ENCODE peak calls at places on chromosomes 2 and 18, in five cellular contexts. One of them, this sample, is unnamed.

GRCh38 chr2:10389596-10389995 is 58.5 kb downstream of the ODC1 start:
- DNase-seq in cardiac muscle cell: no peak
- DNase-seq in Peyer's patch: no peak
- DNase-seq in HCT116: no peak
- DNase-seq in fibroblast of mammary gland: peak; percentile 29
- DNase-seq in this sample: no peak

GRCh38 chr18:32333781-32334180 is 136.9 kb downstream of the GAREM1 start:
- DNase-seq in HCT116: no peak
- DNase-seq in cardiac muscle cell: no peak
- DNase-seq in Peyer's patch: no peak
- DNase-seq in fibroblast of mammary gland: peak; percentile 30
- DNase-seq in this sample: no peak

GRCh38 chr2:104164721-104165252 is 689.1 kb upstream of the POU3F3 start:
- DNase-seq in cardiac muscle cell: no peak
- DNase-seq in Peyer's patch: no peak
- DNase-seq in fibroblast of mammary gland: no peak
- DNase-seq in HCT116: no peak
- DNase-seq in this sample: no peak

GRCh38 chr2:228709788-228710371 is 528.4 kb upstream of the SPHKAP start:
- DNase-seq in cardiac muscle cell: no peak
- DNase-seq in HCT116: no peak
- DNase-seq in fibroblast of mammary gland: no peak
- DNase-seq in Peyer's patch: no peak
- DNase-seq in this sample: no peak

GRCh38 chr18:77207540-77207939 is 42.1 kb upstream of the GALR1 start:
- DNase-seq in fibroblast of mammary gland: peak; percentile 90
- DNase-seq in Peyer's patch: peak; percentile 64
- DNase-seq in HCT116: peak; percentile 51
- DNase-seq in cardiac muscle cell: peak; percentile 87
- DNase-seq in this sample: peak; percentile 56

GRCh38 chr2:192534076-192534475 is 339.3 kb upstream of the TMEFF2 start:
- DNase-seq in cardiac muscle cell: no peak
- DNase-seq in HCT116: no peak
- DNase-seq in fibroblast of mammary gland: no peak
- DNase-seq in Peyer's patch: no peak
- DNase-seq in this sample: no peak

GRCh38 chr2:233604826-233605225 is 12.6 kb upstream of the UGT1A8 start:
- DNase-seq in Peyer's patch: no peak
- DNase-seq in HCT116: no peak
- DNase-seq in fibroblast of mammary gland: no peak
- DNase-seq in cardiac muscle cell: no peak
- DNase-seq in this sample: no peak

GRCh38 chr2:39380525-39381150 is 56.4 kb downstream of the MAP4K3 start:
- DNase-seq in cardiac muscle cell: peak; percentile 23
- DNase-seq in Peyer's patch: no peak
- DNase-seq in HCT116: no peak
- DNase-seq in fibroblast of mammary gland: peak; percentile 32
- DNase-seq in this sample: no peak

GRCh38 chr2:75100691-75101236 is 98.6 kb downstream of the TACR1 start:
- DNase-seq in HCT116: no peak
- DNase-seq in cardiac muscle cell: no peak
- DNase-seq in Peyer's patch: no peak
- DNase-seq in fibroblast of mammary gland: peak; percentile 11
- DNase-seq in this sample: no peak

GRCh38 chr2:120858361-120858760 is 122.7 kb downstream of the GLI2 start:
- DNase-seq in cardiac muscle cell: no peak
- DNase-seq in fibroblast of mammary gland: no peak
- DNase-seq in Peyer's patch: no peak
- DNase-seq in HCT116: no peak
- DNase-seq in this sample: no peak

GRCh38 chr2:10101491-10101890 is 21.0 kb upstream of the RRM2 start:
- DNase-seq in HCT116: no peak
- DNase-seq in fibroblast of mammary gland: no peak
- DNase-seq in Peyer's patch: no peak
- DNase-seq in cardiac muscle cell: no peak
- DNase-seq in this sample: no peak

GRCh38 chr2:8454797-8455196 is 227.1 kb upstream of the ID2 start:
- DNase-seq in HCT116: no peak
- DNase-seq in fibroblast of mammary gland: no peak
- DNase-seq in cardiac muscle cell: no peak
- DNase-seq in Peyer's patch: no peak
- DNase-seq in this sample: no peak

GRCh38 chr2:8148260-8148880 is 533.5 kb upstream of the ID2 start:
- DNase-seq in Peyer's patch: no peak
- DNase-seq in fibroblast of mammary gland: peak; percentile 91
- DNase-seq in cardiac muscle cell: peak; percentile 77
- DNase-seq in HCT116: peak; percentile 6
- DNase-seq in this sample: peak; percentile 61

GRCh38 chr2:39099820-39100728 is 20.8 kb downstream of the SOS1 start:
- DNase-seq in fibroblast of mammary gland: peak; percentile 22
- DNase-seq in cardiac muscle cell: peak; percentile 18
- DNase-seq in Peyer's patch: no peak
- DNase-seq in HCT116: no peak
- DNase-seq in this sample: no peak

GRCh38 chr2:127811397-127811860 is 458 bp upstream of the WDR33 start:
- DNase-seq in cardiac muscle cell: peak; percentile 9
- DNase-seq in Peyer's patch: no peak
- DNase-seq in HCT116: no peak
- DNase-seq in fibroblast of mammary gland: peak; percentile 7
- DNase-seq in this sample: no peak

GRCh38 chr2:188659656-188660406 is 314.3 kb upstream of the COL3A1 start:
- DNase-seq in Peyer's patch: no peak
- DNase-seq in cardiac muscle cell: peak; percentile 66
- DNase-seq in HCT116: peak; percentile 7
- DNase-seq in fibroblast of mammary gland: peak; percentile 74
- DNase-seq in this sample: no peak

GRCh38 chr2:40256649-40257048 is 195.2 kb downstream of the SLC8A1 start:
- DNase-seq in HCT116: no peak
- DNase-seq in cardiac muscle cell: peak; percentile 20
- DNase-seq in fibroblast of mammary gland: no peak
- DNase-seq in Peyer's patch: no peak
- DNase-seq in this sample: no peak

GRCh38 chr2:101113441-101114267 is 37.5 kb downstream of the TBC1D8 start:
- DNase-seq in Peyer's patch: no peak
- DNase-seq in HCT116: peak; percentile 51
- DNase-seq in fibroblast of mammary gland: peak; percentile 99
- DNase-seq in cardiac muscle cell: peak; percentile 83
- DNase-seq in this sample: peak; percentile 45

GRCh38 chr18:55419939-55420664 is 167.9 kb downstream of the TCF4 start:
- DNase-seq in fibroblast of mammary gland: no peak
- DNase-seq in HCT116: no peak
- DNase-seq in cardiac muscle cell: no peak
- DNase-seq in Peyer's patch: no peak
- DNase-seq in this sample: no peak

GRCh38 chr18:43392168-43392567 is 114.9 kb upstream of the SYT4 start:
- DNase-seq in cardiac muscle cell: no peak
- DNase-seq in fibroblast of mammary gland: no peak
- DNase-seq in HCT116: no peak
- DNase-seq in Peyer's patch: no peak
- DNase-seq in this sample: no peak

GRCh38 chr18:40431071-40431998 is 1523.7 kb upstream of the PIK3C3 start:
- DNase-seq in Peyer's patch: no peak
- DNase-seq in cardiac muscle cell: no peak
- DNase-seq in fibroblast of mammary gland: no peak
- DNase-seq in HCT116: no peak
- DNase-seq in this sample: no peak

GRCh38 chr2:27966466-27966865 is 75.9 kb downstream of the BABAM2 start:
- DNase-seq in cardiac muscle cell: peak; percentile 81
- DNase-seq in HCT116: no peak
- DNase-seq in Peyer's patch: no peak
- DNase-seq in fibroblast of mammary gland: peak; percentile 91
- DNase-seq in this sample: no peak

GRCh38 chr2:173752152-173752551 is 213.0 kb downstream of the SP3 start:
- DNase-seq in cardiac muscle cell: peak; percentile 34
- DNase-seq in fibroblast of mammary gland: peak; percentile 20
- DNase-seq in Peyer's patch: no peak
- DNase-seq in HCT116: peak; percentile 13
- DNase-seq in this sample: no peak
- TF ChIP-seq CTCF in cardiac muscle cell: peak; percentile 44
- TF ChIP-seq CTCF in fibroblast of mammary gland: peak; percentile 43
- TF ChIP-seq CTCF in Peyer's patch: no peak
- TF ChIP-seq CTCF in HCT116: peak; percentile 56
- TF ChIP-seq CTCF in this sample: peak; percentile 53

DNA sequence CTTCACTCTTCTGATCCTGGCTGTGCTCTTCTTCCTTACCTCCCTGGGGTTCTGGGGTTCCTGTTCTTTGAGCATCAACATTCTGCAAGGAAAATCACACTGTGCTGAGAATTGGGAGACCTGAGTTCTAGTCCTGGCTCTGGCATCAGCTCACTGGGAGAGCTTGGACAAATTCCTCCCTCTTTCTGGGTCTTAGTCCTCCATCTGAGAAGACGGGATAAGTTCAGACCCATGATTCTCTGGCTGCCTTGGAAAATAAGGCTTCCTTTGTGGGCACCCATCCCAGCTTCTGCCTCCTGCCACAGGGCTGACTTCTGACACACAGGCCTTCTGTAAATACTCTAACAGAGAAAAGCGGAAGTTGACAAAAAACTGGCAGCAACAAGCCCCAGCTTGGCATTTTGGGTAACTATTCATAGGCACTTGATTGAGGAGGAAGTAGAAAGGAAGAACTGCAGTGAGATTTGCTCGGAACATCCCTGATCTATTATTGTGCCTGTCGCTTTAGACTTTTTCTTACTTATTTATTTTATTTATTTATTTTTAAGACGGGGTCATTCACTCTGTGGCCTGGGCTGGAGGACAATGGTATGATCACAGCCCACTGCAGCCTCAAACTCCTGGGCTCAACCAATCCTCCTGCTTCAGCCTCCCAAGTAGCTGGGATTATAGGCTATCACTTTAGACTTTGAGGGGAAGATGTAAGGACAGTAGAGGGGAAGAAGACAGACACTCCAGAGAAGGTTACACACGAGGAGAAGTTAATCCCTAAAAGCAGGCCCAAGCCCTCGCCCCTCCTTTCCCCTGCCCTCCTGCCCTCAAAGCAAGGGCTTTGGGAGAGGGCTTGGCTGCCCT is 7.9 kb downstream of the PCBP1 start:
- DNase-seq in fibroblast of mammary gland: peak; percentile 50
- DNase-seq in Peyer's patch: peak; percentile 73
- DNase-seq in cardiac muscle cell: peak; percentile 64
- DNase-seq in HCT116: no peak
- DNase-seq in this sample: no peak
- H3K4me3 ChIP-seq in fibroblast of mammary gland: no peak overlapping the region
- H3K4me3 ChIP-seq in Peyer's patch: no peak overlapping the region
- H3K4me3 ChIP-seq in cardiac muscle cell: no peak overlapping the region
- H3K4me3 ChIP-seq in HCT116: no peak overlapping the region
- H3K4me3 ChIP-seq in this sample: no peak overlapping the region

GRCh38 chr2:78427170-78427569 is 598.3 kb upstream of the REG3G start:
- DNase-seq in HCT116: no peak
- DNase-seq in cardiac muscle cell: no peak
- DNase-seq in fibroblast of mammary gland: no peak
- DNase-seq in Peyer's patch: no peak
- DNase-seq in this sample: no peak

DNA sequence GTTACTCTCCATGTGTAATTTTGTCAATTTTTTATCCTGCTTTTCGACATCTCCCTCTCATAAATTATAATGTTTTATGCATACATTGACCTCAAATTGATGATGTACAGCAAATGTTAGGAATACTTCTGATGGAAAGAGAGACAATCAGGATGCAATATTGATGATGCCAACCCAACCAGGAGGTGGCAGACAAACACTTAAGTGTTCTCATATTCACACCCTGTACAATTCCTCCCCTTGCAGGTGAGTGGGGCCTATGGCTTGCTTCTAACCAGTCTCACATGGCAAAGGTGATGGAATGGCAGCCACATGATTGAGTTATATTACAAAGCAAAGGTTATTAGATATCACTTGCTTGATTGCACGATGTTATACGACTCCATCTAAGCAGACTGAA is 594.3 kb upstream of the REG3G start:
- DNase-seq in cardiac muscle cell: no peak
- DNase-seq in Peyer's patch: no peak
- DNase-seq in fibroblast of mammary gland: no peak
- DNase-seq in HCT116: no peak
- DNase-seq in this sample: no peak
- TF ChIP-seq CTCF in cardiac muscle cell: no peak
- TF ChIP-seq CTCF in Peyer's patch: no peak
- TF ChIP-seq CTCF in fibroblast of mammary gland: no peak
- TF ChIP-seq CTCF in HCT116: no peak
- TF ChIP-seq CTCF in this sample: no peak

GRCh38 chr2:240437181-240437860 is 1.9 kb downstream of the GPC1 start:
- DNase-seq in fibroblast of mammary gland: no peak
- DNase-seq in Peyer's patch: no peak
- DNase-seq in HCT116: no peak
- DNase-seq in cardiac muscle cell: no peak
- DNase-seq in this sample: no peak

GRCh38 chr2:240435955-240436625 is 627 bp downstream of the GPC1 start:
- DNase-seq in Peyer's patch: no peak
- DNase-seq in fibroblast of mammary gland: no peak
- DNase-seq in cardiac muscle cell: peak; percentile 37
- DNase-seq in HCT116: no peak
- DNase-seq in this sample: no peak

GRCh38 chr2:240435457-240435954 is at the start of gene GPC1:
- DNase-seq in cardiac muscle cell: peak; percentile 90
- DNase-seq in Peyer's patch: peak; percentile 64
- DNase-seq in fibroblast of mammary gland: peak; percentile 74
- DNase-seq in HCT116: peak; percentile 45
- DNase-seq in this sample: no peak

GRCh38 chr2:240437861-240438809 is 2.7 kb downstream of the GPC1 start:
- DNase-seq in HCT116: peak; percentile 38
- DNase-seq in fibroblast of mammary gland: peak; percentile 60
- DNase-seq in cardiac muscle cell: peak; percentile 69
- DNase-seq in Peyer's patch: peak; percentile 51
- DNase-seq in this sample: no peak

DNA sequence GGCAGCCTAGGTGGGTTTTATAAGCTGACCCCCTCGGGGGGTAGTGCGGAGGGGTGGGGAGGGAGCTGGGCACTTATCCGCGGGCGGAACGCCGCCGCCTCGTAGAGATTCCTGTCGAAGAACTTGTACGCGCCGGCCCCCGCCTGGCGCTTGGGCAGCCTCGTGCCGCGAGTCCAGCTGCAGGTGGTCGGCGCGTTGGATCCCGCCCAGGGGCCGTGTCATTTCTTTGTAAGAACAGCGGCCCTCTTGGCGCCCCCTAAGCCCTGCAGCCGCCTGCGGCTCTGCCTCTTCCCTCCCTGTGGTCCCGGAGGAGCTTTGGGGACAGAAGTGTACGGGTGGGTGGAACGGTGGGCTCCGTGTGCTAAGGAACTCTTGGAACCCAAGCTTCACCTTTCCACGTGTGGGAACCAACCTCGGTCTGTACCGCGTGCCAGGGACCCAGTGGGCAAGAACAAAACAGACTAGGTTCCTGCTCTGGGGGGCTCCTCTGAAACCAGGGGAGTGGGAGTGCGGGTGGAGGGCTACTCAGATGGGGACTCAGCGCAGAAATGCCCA is 1.2 kb downstream of the GPC1 start:
- DNase-seq in fibroblast of mammary gland: peak; percentile 38
- DNase-seq in HCT116: no peak
- DNase-seq in cardiac muscle cell: peak; percentile 39
- DNase-seq in Peyer's patch: no peak
- DNase-seq in this sample: no peak
- H3K4me3 ChIP-seq in fibroblast of mammary gland: peak overlapping the region; percentile 69
- H3K4me3 ChIP-seq in HCT116: peak overlapping the region; percentile 61
- H3K4me3 ChIP-seq in cardiac muscle cell: peak overlapping the region; percentile 90
- H3K4me3 ChIP-seq in Peyer's patch: peak overlapping the region; percentile 82
- H3K4me3 ChIP-seq in this sample: peak overlapping the region; percentile 76

This sample was measured in HFF-Myc.